ENCODE peak calls at places on chromosome X, in seven cellular contexts. B is brain microvascular endothelial cell, I is uterus, Z is heart left ventricle, C is psoas muscle, V is suprapubic skin, D is cardiac fibroblast. W is an unnamed sample.

GRCh38 chrX:153900806-153901752 is 3.4 kb upstream of the AVPR2 start:
- DNase-seq in C (peak; percentile 74), I (peak; percentile 64), D (peak; percentile 90), Z (peak; percentile 74), B (peak; percentile 75), V (no peak), W (peak; percentile 85)

GRCh38 chrX:78237127-78237526 is 90.3 kb downstream of the CYSLTR1 start:
- DNase-seq in V (no peak), C (no peak), D (no peak), B (no peak), Z (no peak), I (no peak), W (no peak)

GRCh38 chrX:150848914-150849365 is 49.5 kb downstream of the CD99L2 start:
- DNase-seq in D (no peak), C (no peak), B (no peak), V (no peak), Z (no peak), I (no peak), W (no peak)

GRCh38 chrX:87338510-87338909 is 179.1 kb upstream of the KLHL4 start:
- DNase-seq in V (no peak), B (no peak), C (no peak), I (no peak), Z (no peak), D (peak; percentile 52), W (no peak)

GRCh38 chrX:23436875-23437274 is 102.2 kb downstream of the PTCHD1 start:
- DNase-seq in C (no peak), B (no peak), Z (no peak), I (no peak), V (no peak), D (no peak), W (no peak)

GRCh38 chrX:153640736-153641574 is 6.0 kb upstream of the DUSP9 start:
- DNase-seq in I (no peak), V (no peak), D (no peak), B (no peak), Z (no peak), C (peak; percentile 40), W (no peak)

GRCh38 chrX:153735274-153735673 is 10.6 kb downstream of the ABCD1 start:
- DNase-seq in B (no peak), I (no peak), Z (no peak), V (no peak), D (no peak), C (no peak), W (no peak)

GRCh38 chrX:2898861-2899512 is 30.2 kb downstream of the ARSD start:
- DNase-seq in Z (no peak), V (no peak), D (no peak), C (no peak), I (no peak), B (no peak), W (no peak)

GRCh38 chrX:126237524-126237923 is 71.4 kb upstream of the DCAF12L2 start:
- DNase-seq in I (no peak), C (no peak), D (no peak), B (no peak), V (no peak), Z (no peak), W (no peak)

GRCh38 chrX:148380614-148381561 is 119.5 kb upstream of the AFF2 start:
- DNase-seq in V (no peak), B (no peak), D (no peak), Z (no peak), C (no peak), I (no peak), W (peak; percentile 21)

GRCh38 chrX:72568406-72569092 is 4.1 kb downstream of the HDAC8 start:
- DNase-seq in Z (no peak), B (peak; percentile 56), I (no peak), D (peak; percentile 67), V (no peak), C (no peak), W (no peak)

GRCh38 chrX:40446927-40447326 is 133.8 kb upstream of the ATP6AP2 start:
- DNase-seq in C (no peak), I (no peak), B (no peak), D (no peak), V (no peak), Z (no peak), W (no peak)

GRCh38 chrX:69493766-69494165 is 10.4 kb upstream of the NALF2 start:
- DNase-seq in I (no peak), V (no peak), B (no peak), C (no peak), Z (no peak), D (no peak), W (no peak)
- TF ChIP-seq CTCF in I (no peak), V (no peak), B (no peak), C (no peak), Z (no peak), D (no peak), W (no peak)

GRCh38 chrX:132956421-132957210 is 1.8 kb downstream of the HS6ST2 start:
- DNase-seq in C (no peak), B (no peak), I (peak; percentile 21), V (no peak), Z (no peak), D (no peak), W (no peak)

GRCh38 chrX:132958086-132958703 is at the start of gene HS6ST2:
- DNase-seq in B (no peak), I (peak; percentile 19), D (no peak), C (peak; percentile 48), V (no peak), Z (no peak), W (no peak)

GRCh38 chrX:132954323-132954722 is 4.1 kb downstream of the HS6ST2 start:
- DNase-seq in I (no peak), D (no peak), C (no peak), Z (no peak), V (no peak), B (no peak), W (no peak)

GRCh38 chrX:132955710-132956109 is 2.7 kb downstream of the HS6ST2 start:
- DNase-seq in V (no peak), B (no peak), I (no peak), D (no peak), C (no peak), Z (no peak), W (no peak)

DNA sequence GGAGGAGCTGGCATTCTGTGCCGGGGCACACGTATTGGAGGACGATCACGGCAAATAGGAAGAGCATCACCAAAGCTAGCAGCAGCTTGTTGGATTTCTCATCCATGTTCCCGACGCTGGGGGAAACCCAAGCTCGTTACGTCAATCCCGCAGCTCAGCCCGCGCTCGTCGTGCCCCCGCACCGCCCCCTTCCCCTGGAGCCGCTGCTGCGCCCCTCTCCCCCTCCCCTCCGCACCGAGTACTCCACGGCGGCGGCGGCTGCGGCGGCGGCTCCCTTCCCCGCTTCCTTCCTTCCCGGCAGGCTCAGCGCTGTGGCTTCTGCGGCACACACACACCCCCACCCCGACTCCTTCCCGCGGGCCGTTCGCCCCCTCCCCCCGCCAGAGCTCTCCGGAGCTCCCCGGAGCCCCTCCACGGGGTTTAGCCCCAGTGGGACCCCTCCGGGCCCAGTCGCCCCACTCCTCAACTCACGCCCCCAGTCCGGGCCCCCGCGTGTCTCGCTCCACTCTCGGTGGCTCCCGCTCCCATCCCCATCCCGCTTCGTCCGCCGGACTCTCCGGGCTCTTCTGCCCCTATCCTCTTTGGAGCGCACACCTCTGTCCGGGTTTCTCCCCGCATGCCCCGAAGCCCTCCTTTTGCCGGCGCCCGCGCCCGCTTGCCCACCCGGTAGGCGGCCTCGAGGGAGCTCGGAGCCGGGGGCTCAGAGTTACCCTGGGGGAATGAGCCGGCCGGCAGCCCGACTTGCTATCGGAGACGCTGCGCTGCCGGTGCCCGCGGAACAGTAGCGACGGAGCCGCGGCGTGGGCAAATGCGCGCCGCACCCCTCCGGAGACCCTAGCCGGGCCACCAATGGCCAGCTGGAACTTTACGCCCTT is 981 bp downstream of the HS6ST2 start:
- DNase-seq in V (no peak), B (no peak), D (no peak), Z (no peak), I (peak; percentile 21), C (no peak), W (no peak)
- H3K4me3 ChIP-seq in V (peak overlapping the region; percentile 50), B (peak overlapping the region; percentile 39), D (peak overlapping the region; percentile 13), Z (peak overlapping the region; percentile 55), I (peak overlapping the region; percentile 20), C (peak overlapping the region; percentile 66), W (no peak overlapping the region)

GRCh38 chrX:1536712-1537030 is 314 bp downstream of the P2RY8 start:
- DNase-seq in C (no peak), B (no peak), Z (no peak), I (no peak), D (no peak), V (no peak), W (no peak)
- TF ChIP-seq CTCF in C (no peak), B (no peak), Z (no peak), I (no peak), D (no peak), V (no peak), W (no peak)

GRCh38 chrX:39437670-39438441 is 636.6 kb downstream of the MID1IP1 start:
- DNase-seq in V (no peak), B (no peak), D (no peak), Z (no peak), I (no peak), C (no peak), W (no peak)

GRCh38 chrX:39442332-39442731 is 641.1 kb downstream of the MID1IP1 start:
- DNase-seq in Z (no peak), D (no peak), B (no peak), V (no peak), C (no peak), I (no peak), W (no peak)

GRCh38 chrX:39438603-39439602 is 637.6 kb downstream of the MID1IP1 start:
- DNase-seq in D (no peak), I (no peak), B (no peak), V (no peak), Z (no peak), C (no peak), W (no peak)

GRCh38 chrX:39440734-39441305 is 639.6 kb downstream of the MID1IP1 start:
- DNase-seq in V (no peak), I (no peak), C (no peak), B (no peak), Z (no peak), D (no peak), W (no peak)

GRCh38 chrX:39439910-39440733 is 638.9 kb downstream of the MID1IP1 start:
- DNase-seq in B (no peak), Z (no peak), I (no peak), D (no peak), C (no peak), V (no peak), W (no peak)
- H3K4me3 ChIP-seq in B (no peak overlapping the region), Z (no peak overlapping the region), I (no peak overlapping the region), D (no peak overlapping the region), C (no peak overlapping the region), V (no peak overlapping the region), W (no peak overlapping the region)

DNA sequence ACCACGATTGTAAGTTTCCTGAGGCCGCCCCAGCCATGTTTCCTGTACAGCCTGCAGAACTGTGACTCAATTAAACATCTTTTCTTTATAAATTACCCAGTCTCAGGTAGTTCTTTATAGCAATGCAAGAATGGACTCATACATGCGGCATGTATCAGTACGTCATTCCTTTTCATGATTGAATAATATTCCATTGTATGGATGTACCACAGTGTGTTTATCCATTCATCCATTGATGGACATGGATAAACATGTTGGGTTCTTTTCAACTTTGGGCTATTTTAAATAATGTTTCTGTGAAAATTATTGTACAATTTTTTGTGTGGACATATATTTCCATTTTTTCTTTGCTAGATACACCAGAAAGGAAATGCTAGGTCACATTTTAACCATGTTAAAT is 99.2 kb upstream of the IGSF1 start:
- DNase-seq in Z (no peak), V (no peak), C (no peak), B (no peak), I (no peak), D (no peak), W (no peak)
- TF ChIP-seq CTCF in Z (no peak), V (no peak), C (no peak), B (no peak), I (no peak), D (no peak), W (no peak)

W was measured in AG10803.